ENCODE peak calls at places on chromosomes 2 and 18, in four cellular contexts. One of them, this sample, is unnamed.
A peak's percentile ranks its signal among the peaks of the same experiment; 100 is the strongest.

GRCh38 chr2:126614529-126615279 is 41.3 kb upstream of the GYPC start:
- DNase-seq in mesendoderm: no peak
- DNase-seq in H1: no peak
- DNase-seq in IMR-90: peak; percentile 25
- DNase-seq in this sample: no peak

GRCh38 chr2:7895356-7895755 is 786.5 kb upstream of the ID2 start:
- DNase-seq in mesendoderm: no peak
- DNase-seq in H1: no peak
- DNase-seq in IMR-90: no peak
- DNase-seq in this sample: no peak

GRCh38 chr18:39198376-39198775 is 1632.8 kb upstream of the CELF4 start:
- DNase-seq in mesendoderm: no peak
- DNase-seq in H1: no peak
- DNase-seq in IMR-90: peak; percentile 12
- DNase-seq in this sample: no peak

GRCh38 chr2:73985318-73986084 is 791 bp downstream of the TET3 start:
- DNase-seq in mesendoderm: no peak
- DNase-seq in H1: no peak
- DNase-seq in IMR-90: no peak
- DNase-seq in this sample: no peak

GRCh38 chr2:29010946-29011649 is 30.0 kb downstream of the TOGARAM2 start:
- DNase-seq in mesendoderm: peak; percentile 56
- DNase-seq in H1: no peak
- DNase-seq in IMR-90: peak; percentile 69
- DNase-seq in this sample: peak; percentile 52

GRCh38 chr2:201108341-201108740 is 7.6 kb upstream of the CFLAR start:
- DNase-seq in mesendoderm: no peak
- DNase-seq in H1: no peak
- DNase-seq in IMR-90: no peak
- DNase-seq in this sample: no peak

GRCh38 chr2:23587330-23587729 is 202.4 kb downstream of the KLHL29 start:
- DNase-seq in mesendoderm: no peak
- DNase-seq in H1: no peak
- DNase-seq in IMR-90: no peak
- DNase-seq in this sample: no peak

GRCh38 chr2:3572620-3573019 is 2.4 kb upstream of the RPS7 start:
- DNase-seq in mesendoderm: no peak
- DNase-seq in H1: no peak
- DNase-seq in IMR-90: no peak
- DNase-seq in this sample: no peak

GRCh38 chr18:58608216-58608615 is 20.7 kb downstream of the ALPK2 start:
- DNase-seq in mesendoderm: no peak
- DNase-seq in H1: no peak
- DNase-seq in IMR-90: no peak
- DNase-seq in this sample: no peak

GRCh38 chr2:203706403-203706802 is at the start of gene CD28:
- DNase-seq in mesendoderm: no peak
- DNase-seq in H1: no peak
- DNase-seq in IMR-90: no peak
- DNase-seq in this sample: no peak

GRCh38 chr2:144995482-144995881 is 475.6 kb upstream of the ZEB2 start:
- DNase-seq in mesendoderm: no peak
- DNase-seq in H1: no peak
- DNase-seq in IMR-90: no peak
- DNase-seq in this sample: no peak

GRCh38 chr2:231189171-231189530 is 9.3 kb upstream of the ARMC9 start:
- DNase-seq in mesendoderm: no peak
- DNase-seq in H1: no peak
- DNase-seq in IMR-90: no peak
- DNase-seq in this sample: no peak

GRCh38 chr2:29632018-29632417 is 289.4 kb downstream of the ALK start:
- DNase-seq in mesendoderm: no peak
- DNase-seq in H1: no peak
- DNase-seq in IMR-90: peak; percentile 75
- DNase-seq in this sample: no peak

GRCh38 chr2:151334082-151334815 is 23.1 kb upstream of the TNFAIP6 start:
- DNase-seq in mesendoderm: no peak
- DNase-seq in H1: no peak
- DNase-seq in IMR-90: peak; percentile 94
- DNase-seq in this sample: no peak

GRCh38 chr2:11708106-11708505 is 38.1 kb upstream of the NTSR2 start:
- DNase-seq in mesendoderm: no peak
- DNase-seq in H1: no peak
- DNase-seq in IMR-90: no peak
- DNase-seq in this sample: no peak

GRCh38 chr2:223998983-223999382 is 40.1 kb downstream of the SERPINE2 start:
- DNase-seq in mesendoderm: no peak
- DNase-seq in H1: no peak
- DNase-seq in IMR-90: no peak
- DNase-seq in this sample: no peak

GRCh38 chr2:163247151-163247872 is 408.7 kb upstream of the KCNH7 start:
- DNase-seq in mesendoderm: peak; percentile 96
- DNase-seq in H1: no peak
- DNase-seq in IMR-90: no peak
- DNase-seq in this sample: no peak

GRCh38 chr2:129777757-129778607 is 201.5 kb upstream of the RAB6C start:
- DNase-seq in mesendoderm: no peak
- DNase-seq in H1: no peak
- DNase-seq in IMR-90: no peak
- DNase-seq in this sample: peak; percentile 17

GRCh38 chr2:70347831-70348230 is 46.0 kb upstream of the FAM136A start:
- DNase-seq in mesendoderm: no peak
- DNase-seq in H1: no peak
- DNase-seq in IMR-90: no peak
- DNase-seq in this sample: no peak

GRCh38 chr2:119431155-119431975 is at the start of gene TMEM37:
- DNase-seq in mesendoderm: peak; percentile 93
- DNase-seq in H1: peak; percentile 50
- DNase-seq in IMR-90: peak; percentile 15
- DNase-seq in this sample: peak; percentile 88

GRCh38 chr18:52435301-52435700 is 95.3 kb downstream of the DCC start:
- DNase-seq in mesendoderm: peak; percentile 25
- DNase-seq in H1: no peak
- DNase-seq in IMR-90: no peak
- DNase-seq in this sample: no peak

GRCh38 chr18:79553696-79554095 is 125.9 kb upstream of the CTDP1 start:
- DNase-seq in mesendoderm: no peak
- DNase-seq in H1: no peak
- DNase-seq in IMR-90: no peak
- DNase-seq in this sample: no peak

GRCh38 chr18:79552696-79553095 is 126.9 kb upstream of the CTDP1 start:
- DNase-seq in mesendoderm: no peak
- DNase-seq in H1: no peak
- DNase-seq in IMR-90: no peak
- DNase-seq in this sample: no peak

GRCh38 chr18:79553154-79553553 is 126.4 kb upstream of the CTDP1 start:
- DNase-seq in mesendoderm: no peak
- DNase-seq in H1: no peak
- DNase-seq in IMR-90: no peak
- DNase-seq in this sample: no peak

GRCh38 chr18:79554321-79554720 is 125.3 kb upstream of the CTDP1 start:
- DNase-seq in mesendoderm: no peak
- DNase-seq in H1: no peak
- DNase-seq in IMR-90: no peak
- DNase-seq in this sample: no peak

GRCh38 chr18:79552140-79552631 is 127.4 kb upstream of the CTDP1 start:
- DNase-seq in mesendoderm: no peak
- DNase-seq in H1: no peak
- DNase-seq in IMR-90: no peak
- DNase-seq in this sample: no peak
- H2BK15ac ChIP-seq in mesendoderm: no peak overlapping the region
- H2BK15ac ChIP-seq in H1: no peak overlapping the region
- H2BK15ac ChIP-seq in IMR-90: no peak overlapping the region
- H2BK15ac ChIP-seq in this sample: no peak overlapping the region

DNA sequence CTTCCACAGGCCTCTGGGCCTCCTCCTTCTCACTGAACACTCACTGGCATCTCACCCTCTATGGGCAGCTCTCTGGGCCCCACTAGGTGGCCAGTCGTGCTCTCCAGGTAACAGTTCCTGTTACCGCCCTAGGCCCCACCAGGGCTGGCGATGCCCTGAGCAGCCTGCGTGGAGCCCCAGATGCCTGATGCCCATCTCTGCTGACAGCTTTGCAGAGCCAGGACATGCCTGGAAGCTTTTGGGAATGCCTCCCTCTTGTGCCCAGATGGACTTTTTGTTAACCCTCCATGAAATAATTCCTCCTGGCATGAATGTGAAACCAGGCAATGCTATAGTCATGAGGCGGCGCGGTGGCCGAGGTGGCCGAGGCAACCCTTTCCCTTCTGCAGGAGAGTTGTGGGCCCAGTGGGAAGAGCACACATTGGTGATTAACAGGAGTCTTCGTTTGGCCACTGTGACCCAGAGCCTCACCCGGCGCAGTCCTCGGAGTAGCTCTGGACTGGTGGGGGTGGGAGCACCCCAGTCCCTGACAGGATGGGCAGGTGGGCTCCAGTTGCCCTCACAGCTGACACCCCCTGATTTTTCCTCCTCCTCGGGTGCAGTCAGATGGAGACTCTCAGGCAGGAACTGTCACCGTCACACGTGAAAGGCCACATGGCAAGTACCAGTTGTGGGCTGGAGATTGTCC is 80.0 kb downstream of the SH3BP4 start:
- DNase-seq in mesendoderm: no peak
- DNase-seq in H1: no peak
- DNase-seq in IMR-90: no peak
- DNase-seq in this sample: no peak
- H4K8ac ChIP-seq in mesendoderm: no peak overlapping the region
- H4K8ac ChIP-seq in H1: no peak overlapping the region
- H4K8ac ChIP-seq in IMR-90: no peak overlapping the region
- H4K8ac ChIP-seq in this sample: no peak overlapping the region

GRCh38 chr2:170054996-170055395 is 123.0 kb upstream of the MYO3B start:
- DNase-seq in mesendoderm: no peak
- DNase-seq in H1: no peak
- DNase-seq in IMR-90: no peak
- DNase-seq in this sample: no peak
- H2BK15ac ChIP-seq in mesendoderm: no peak overlapping the region
- H2BK15ac ChIP-seq in H1: no peak overlapping the region
- H2BK15ac ChIP-seq in IMR-90: no peak overlapping the region
- H2BK15ac ChIP-seq in this sample: no peak overlapping the region

DNA sequence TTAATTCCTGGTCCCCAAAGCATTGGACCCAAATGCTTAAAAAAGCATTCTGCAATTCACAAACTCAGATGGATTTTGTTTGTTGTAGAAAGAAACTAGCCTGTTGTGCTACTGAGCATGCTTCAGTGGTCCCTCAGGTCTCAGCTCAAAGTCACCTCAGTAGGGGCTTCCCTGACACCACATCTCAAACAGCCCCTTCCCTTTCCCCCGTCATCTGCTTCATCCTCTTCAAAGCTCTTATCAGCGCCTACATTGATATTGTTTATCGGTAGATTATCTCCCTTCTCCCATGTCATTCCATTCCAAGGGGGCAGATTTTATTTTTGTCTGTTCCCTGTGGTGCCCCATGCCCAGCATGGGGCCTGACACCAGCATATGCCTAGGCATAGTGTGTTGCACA is 172.9 kb downstream of the CELF4 start:
- DNase-seq in mesendoderm: no peak
- DNase-seq in H1: no peak
- DNase-seq in IMR-90: no peak
- DNase-seq in this sample: no peak
- H4K8ac ChIP-seq in mesendoderm: no peak overlapping the region
- H4K8ac ChIP-seq in H1: no peak overlapping the region
- H4K8ac ChIP-seq in IMR-90: no peak overlapping the region
- H4K8ac ChIP-seq in this sample: no peak overlapping the region

DNA sequence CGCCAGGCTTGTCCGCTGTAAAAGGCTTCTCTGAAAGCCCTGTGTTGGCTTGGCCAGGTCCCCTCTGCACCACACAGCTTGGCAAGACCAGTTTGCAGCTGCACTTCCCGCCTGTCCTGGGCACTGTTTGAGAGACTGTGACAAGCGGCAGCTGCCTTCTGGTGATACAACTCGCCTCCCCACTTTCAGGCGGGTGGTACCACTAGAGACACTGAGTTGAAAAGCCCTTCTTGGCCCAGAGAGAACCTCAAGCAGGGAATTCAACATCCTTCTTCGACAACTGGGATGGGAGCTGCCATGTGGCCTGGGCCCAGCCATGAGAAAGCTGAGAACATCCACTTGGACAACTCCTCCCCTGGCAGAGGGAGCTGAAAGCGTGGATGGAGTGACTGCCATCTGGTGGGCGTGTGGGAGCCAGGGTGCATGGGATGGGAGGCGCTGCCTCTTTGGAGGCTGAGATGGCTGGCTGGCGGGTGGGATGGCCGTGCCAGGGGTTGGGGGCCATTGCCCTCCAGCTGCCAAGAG is 125.5 kb upstream of the REV1 start:
- DNase-seq in mesendoderm: peak; percentile 68
- DNase-seq in H1: no peak
- DNase-seq in IMR-90: no peak
- DNase-seq in this sample: peak; percentile 58
- H2BK15ac ChIP-seq in mesendoderm: no peak overlapping the region
- H2BK15ac ChIP-seq in H1: no peak overlapping the region
- H2BK15ac ChIP-seq in IMR-90: no peak overlapping the region
- H2BK15ac ChIP-seq in this sample: no peak overlapping the region

GRCh38 chr2:189168876-189169499 is 10.6 kb downstream of the COL5A2 start:
- DNase-seq in mesendoderm: no peak
- DNase-seq in H1: no peak
- DNase-seq in IMR-90: no peak
- DNase-seq in this sample: no peak
- H4K8ac ChIP-seq in mesendoderm: no peak overlapping the region
- H4K8ac ChIP-seq in H1: no peak overlapping the region
- H4K8ac ChIP-seq in IMR-90: no peak overlapping the region
- H4K8ac ChIP-seq in this sample: no peak overlapping the region

DNA sequence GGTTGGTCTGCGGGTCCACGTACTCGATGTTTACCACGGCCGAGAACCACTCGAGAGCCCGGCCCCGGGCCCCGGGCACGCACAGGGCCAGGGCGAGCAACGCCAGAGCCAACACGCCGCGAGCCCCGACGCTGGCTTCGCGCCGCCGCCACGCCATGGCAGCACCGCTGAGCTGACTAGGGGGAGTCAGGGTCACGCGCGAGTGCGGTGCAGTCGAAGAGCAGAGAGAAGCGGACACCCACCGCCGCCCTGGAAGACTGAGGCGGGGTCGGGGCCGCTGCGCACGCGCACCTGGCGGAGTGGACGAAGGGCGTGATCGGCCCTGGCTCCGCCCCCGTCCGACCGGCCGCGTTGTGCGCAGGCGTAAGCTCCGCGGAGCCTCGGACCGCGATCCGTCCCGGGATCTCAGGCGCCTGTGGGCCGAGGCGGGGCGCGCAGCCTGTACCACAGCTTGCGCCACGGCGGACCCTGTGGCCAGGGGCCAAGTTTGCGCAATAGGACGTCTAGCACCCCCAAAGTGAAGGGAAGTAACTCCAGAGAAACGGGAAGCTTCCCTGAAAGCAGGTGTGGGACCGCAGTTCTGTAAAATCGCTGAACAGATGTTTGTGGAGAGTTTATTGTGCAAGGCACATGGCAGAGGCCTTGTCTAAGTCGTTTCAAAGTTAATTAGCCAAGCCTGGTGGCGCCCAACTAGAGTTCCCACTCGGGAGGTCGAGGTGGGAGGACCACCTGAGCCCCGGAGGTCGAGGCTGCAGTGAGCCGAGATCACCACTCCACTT is at the start of gene RNF149:
- DNase-seq in mesendoderm: peak; percentile 89
- DNase-seq in H1: peak; percentile 65
- DNase-seq in IMR-90: peak; percentile 86
- DNase-seq in this sample: peak; percentile 84
- H2BK15ac ChIP-seq in mesendoderm: no peak within 1 kb of the TSS
- H2BK15ac ChIP-seq in H1: no peak within 1 kb of the TSS
- H2BK15ac ChIP-seq in IMR-90: peak within 1 kb of the TSS; percentile 82
- H2BK15ac ChIP-seq in this sample: no peak within 1 kb of the TSS

This sample was measured in H9.